ENCODE peak calls at places on chromosomes 7 and 10, in five cellular contexts. J is HCT116; I is heart left ventricle; H is hepatocyte; F is CD8-positive, alpha-beta T cell. E is an unnamed sample. For H3K36me3, the result is how much of the 10 kb centered on the place peaks cover.

GRCh38 chr7:20738517-20739481 is 47.9 kb downstream of the SP8 start:
- DNase-seq in J (no peak), I (no peak), H (peak), F (no peak), E (no peak)

GRCh38 chr7:82019538-82019937 is 249.7 kb upstream of the HGF start:
- DNase-seq in J (no peak), I (no peak), H (no peak), F (no peak), E (no peak)

GRCh38 chr10:133318494-133319127 is 9.9 kb downstream of the ZNF511 start:
- DNase-seq in J (no peak), I (no peak), H (peak), F (peak), E (no peak)

GRCh38 chr10:52313350-52314006 is 603 bp upstream of the DKK1 start:
- DNase-seq in J (peak), I (no peak), H (peak), F (no peak), E (no peak)

GRCh38 chr10:97376413-97376812 is 24.7 kb downstream of the RRP12 start:
- DNase-seq in J (no peak), I (no peak), H (no peak), F (no peak), E (no peak)

GRCh38 chr10:97411411-97411810 is 10.3 kb upstream of the RRP12 start:
- DNase-seq in J (no peak), I (no peak), H (no peak), F (no peak), E (no peak)

GRCh38 chr7:136857573-136857972 is 10.9 kb upstream of the CHRM2 start:
- DNase-seq in J (no peak), I (no peak), H (peak), F (no peak), E (no peak)

GRCh38 chr10:1183746-1184145 is 127.6 kb downstream of the WDR37 start:
- DNase-seq in J (no peak), I (no peak), H (no peak), F (no peak), E (no peak)

GRCh38 chr7:30771859-30772429 is 727 bp downstream of the MINDY4 start:
- DNase-seq in J (no peak), I (no peak), H (no peak), F (no peak), E (no peak)

GRCh38 chr10:16986406-16987128 is 143.0 kb downstream of the CUBN start:
- DNase-seq in J (no peak), I (no peak), H (no peak), F (no peak), E (no peak)

GRCh38 chr10:62734781-62735463 is 69.6 kb upstream of the ADO start:
- DNase-seq in J (no peak), I (no peak), H (no peak), F (no peak), E (no peak)

GRCh38 chr10:6033954-6034353 is 28.2 kb downstream of the IL2RA start:
- DNase-seq in J (no peak), I (peak), H (no peak), F (no peak), E (no peak)

GRCh38 chr7:46072722-46073121 is 151.7 kb upstream of the IGFBP3 start:
- DNase-seq in J (no peak), I (no peak), H (no peak), F (no peak), E (no peak)

GRCh38 chr10:98400482-98400881 is 14.5 kb downstream of the PYROXD2 start:
- DNase-seq in J (no peak), I (no peak), H (no peak), F (no peak), E (no peak)

GRCh38 chr7:116591202-116592040 is 66.6 kb downstream of the CAV1 start:
- DNase-seq in J (peak), I (no peak), H (peak), F (no peak), E (no peak)

GRCh38 chr10:13563481-13564445 is 23.0 kb upstream of the PRPF18 start:
- DNase-seq in J (no peak), I (no peak), H (no peak), F (no peak), E (no peak)

GRCh38 chr7:77348371-77348813 is 67.8 kb downstream of the GSAP start:
- DNase-seq in J (no peak), I (peak), H (no peak), F (no peak), E (no peak)

GRCh38 chr7:149716007-149716931 is 57.1 kb downstream of the ZNF467 start:
- DNase-seq in J (no peak), I (no peak), H (no peak), F (no peak), E (no peak)

GRCh38 chr10:44982114-44982460 is 3.5 kb upstream of the DEPP1 start:
- DNase-seq in J (no peak), I (peak), H (no peak), F (no peak), E (no peak)

GRCh38 chr7:27994639-27995038 is 186.0 kb downstream of the JAZF1 start:
- DNase-seq in J (no peak), I (no peak), H (no peak), F (no peak), E (no peak)

GRCh38 chr7:2540133-2540532 is 15.2 kb downstream of the BRAT1 start:
- DNase-seq in J (no peak), I (no peak), H (no peak), F (no peak), E (no peak)

GRCh38 chr7:66950763-66951162 is 29.7 kb downstream of the TMEM248 start:
- DNase-seq in J (no peak), I (no peak), H (no peak), F (no peak), E (no peak)

GRCh38 chr10:75399461-75400162 is 2.0 kb downstream of the ZNF503 start:
- DNase-seq in J (no peak), I (peak), H (peak), F (peak), E (peak)

GRCh38 chr7:124698964-124699363 is 66.6 kb downstream of the GPR37 start:
- DNase-seq in J (no peak), I (no peak), H (no peak), F (no peak), E (no peak)

GRCh38 chr10:103458720-103459119 is at the start of gene CALHM1:
- DNase-seq in J (no peak), I (no peak), H (peak), F (no peak), E (no peak)

GRCh38 chr10:124867304-124867703 is 65.7 kb downstream of the ABRAXAS2 start:
- DNase-seq in J (no peak), I (no peak), H (no peak), F (no peak), E (no peak)

GRCh38 chr10:48636901-48637300 is 32.0 kb upstream of the ARHGAP22 start:
- DNase-seq in J (no peak), I (no peak), H (no peak), F (no peak), E (no peak)

GRCh38 chr10:49347342-49347741 is 48.4 kb downstream of the C10orf71 start:
- DNase-seq in J (no peak), I (no peak), H (no peak), F (no peak), E (no peak)

GRCh38 chr7:106793015-106793651 is 71.9 kb upstream of the PIK3CG start:
- DNase-seq in J (peak), I (no peak), H (peak), F (peak), E (no peak)

GRCh38 chr10:70106958-70107791 is 25.4 kb downstream of the AIFM2 start:
- DNase-seq in J (no peak), I (no peak), H (no peak), F (no peak), E (no peak)

GRCh38 chr10:66809402-66809801 is 116.4 kb upstream of the LRRTM3 start:
- DNase-seq in J (no peak), I (no peak), H (no peak), F (no peak), E (no peak)

GRCh38 chr10:62594093-62594520 is 210.4 kb upstream of the ADO start:
- DNase-seq in J (peak), I (peak), H (peak), F (peak), E (peak)

GRCh38 chr10:24209421-24209770 is 458 bp downstream of the KIAA1217 start:
- DNase-seq in J (no peak), I (no peak), H (peak), F (no peak), E (no peak)

GRCh38 chr7:44978511-44979366 is at the start of gene MYO1G:
- DNase-seq in J (no peak), I (peak), H (no peak), F (peak), E (no peak)

GRCh38 chr7:38660427-38661099 is 29.4 kb upstream of the AMPH start:
- DNase-seq in J (peak), I (no peak), H (peak), F (no peak), E (no peak)

GRCh38 chr7:24492576-24492975 is 80.7 kb upstream of the PALS2 start:
- DNase-seq in J (no peak), I (no peak), H (no peak), F (no peak), E (no peak)

GRCh38 chr10:99562631-99563030 is 29.9 kb downstream of the NKX2-3 start:
- DNase-seq in J (no peak), I (no peak), H (no peak), F (no peak), E (no peak)

GRCh38 chr7:96832107-96832506 is 122.5 kb upstream of the SEM1 start:
- DNase-seq in J (no peak), I (no peak), H (no peak), F (no peak), E (no peak)

GRCh38 chr7:90629306-90629918 is 33.3 kb downstream of the CDK14 start:
- DNase-seq in J (peak), I (no peak), H (peak), F (no peak), E (no peak)

GRCh38 chr7:134574322-134574721 is 25.4 kb downstream of the AKR1B15 start:
- DNase-seq in J (no peak), I (no peak), H (no peak), F (no peak), E (no peak)

GRCh38 chr10:96077181-96077580 is 33.8 kb downstream of the CCNJ start:
- DNase-seq in J (no peak), I (no peak), H (no peak), F (no peak), E (no peak)

GRCh38 chr10:96075977-96076376 is 32.6 kb downstream of the CCNJ start:
- DNase-seq in J (no peak), I (no peak), H (no peak), F (no peak), E (no peak)

GRCh38 chr10:96072673-96073072 is 29.3 kb downstream of the CCNJ start:
- DNase-seq in J (peak), I (no peak), H (no peak), F (no peak), E (no peak)

GRCh38 chr10:96073722-96074121 is 30.3 kb downstream of the CCNJ start:
- DNase-seq in J (peak), I (no peak), H (no peak), F (no peak), E (no peak)
- TF ChIP-seq CTCF in J (no peak), I (no peak), H (no peak), F (no peak), E (no peak)

DNA sequence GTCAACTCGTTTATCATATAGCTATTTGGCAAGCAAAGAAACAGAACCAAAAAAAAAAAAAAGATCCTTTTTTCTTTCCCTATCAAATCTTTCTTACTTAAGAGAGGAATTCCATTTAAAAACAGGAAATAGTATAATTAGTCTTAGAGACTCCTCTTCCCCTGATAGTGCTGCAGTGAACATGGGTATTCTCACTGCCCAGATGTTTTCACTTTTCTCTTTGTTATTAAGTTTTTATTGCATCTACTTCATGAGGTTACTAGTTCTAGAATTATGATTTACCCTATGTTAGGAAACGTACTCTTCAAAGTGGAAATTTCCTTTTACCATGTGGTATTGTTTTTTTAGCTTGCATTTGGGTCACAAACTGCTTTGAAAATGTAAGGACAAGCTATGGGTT is 8.5 kb downstream of the CASP2 start:
- DNase-seq in J (no peak), I (no peak), H (no peak), F (no peak), E (no peak)
- H3K27ac ChIP-seq in J (no peak), I (no peak), H (peak), F (no peak), E (no peak)

GRCh38 chr10:3107426-3107961 is 40.1 kb downstream of the PFKP start:
- DNase-seq in J (no peak), I (peak), H (no peak), F (no peak), E (peak)
- H3K36me3 ChIP-seq in J (half or more), I (half or more), H (under half), F (half or more), E (under half)

DNA sequence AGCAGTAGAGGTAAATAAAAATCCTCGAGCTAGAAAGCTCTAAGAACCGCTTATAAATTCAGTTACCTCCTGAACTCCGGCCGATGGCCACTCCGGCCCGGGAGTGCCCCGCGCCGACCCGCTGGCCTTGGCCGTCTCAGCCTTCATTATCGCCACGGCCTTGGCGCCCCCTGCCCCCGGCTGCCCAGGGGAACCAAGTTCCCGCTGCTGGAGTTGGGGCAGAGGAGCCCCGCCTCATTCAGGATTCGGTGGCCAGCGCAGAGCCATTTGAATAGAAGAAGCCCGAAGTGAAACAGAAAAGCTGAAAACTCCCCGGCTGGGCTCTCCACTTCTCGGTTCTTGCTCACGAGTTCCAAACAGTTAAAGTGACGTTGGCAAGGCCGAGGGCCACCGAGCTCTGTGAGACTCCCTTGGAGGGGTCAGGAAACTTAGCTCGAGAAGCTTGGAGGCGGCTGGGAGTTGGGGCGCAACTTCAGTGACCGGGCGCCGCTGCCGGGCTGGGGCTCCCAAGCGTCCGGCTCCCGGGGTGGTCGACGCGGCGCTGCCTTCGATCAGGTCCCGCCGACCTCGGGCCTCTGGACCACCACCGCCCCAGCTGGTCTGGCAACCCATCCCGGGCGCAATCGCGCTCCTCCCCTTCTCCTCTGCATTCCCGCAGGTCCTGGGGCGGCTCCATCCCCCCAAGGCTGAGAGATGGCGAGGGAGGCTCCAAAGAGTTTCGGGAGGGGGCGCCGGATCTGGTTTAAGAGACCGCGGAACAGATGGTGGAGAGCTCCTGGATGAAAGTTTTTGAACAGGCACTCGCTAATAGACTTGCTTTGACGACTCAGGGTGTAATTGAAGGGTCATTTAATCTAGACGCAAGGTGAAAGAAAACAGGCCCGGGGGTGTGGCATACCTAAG is 5.8 kb upstream of the FEZF1 start:
- DNase-seq in J (no peak), I (no peak), H (peak), F (no peak), E (no peak)
- TF ChIP-seq CTCF in J (no peak), I (no peak), H (no peak), F (no peak), E (no peak)

DNA sequence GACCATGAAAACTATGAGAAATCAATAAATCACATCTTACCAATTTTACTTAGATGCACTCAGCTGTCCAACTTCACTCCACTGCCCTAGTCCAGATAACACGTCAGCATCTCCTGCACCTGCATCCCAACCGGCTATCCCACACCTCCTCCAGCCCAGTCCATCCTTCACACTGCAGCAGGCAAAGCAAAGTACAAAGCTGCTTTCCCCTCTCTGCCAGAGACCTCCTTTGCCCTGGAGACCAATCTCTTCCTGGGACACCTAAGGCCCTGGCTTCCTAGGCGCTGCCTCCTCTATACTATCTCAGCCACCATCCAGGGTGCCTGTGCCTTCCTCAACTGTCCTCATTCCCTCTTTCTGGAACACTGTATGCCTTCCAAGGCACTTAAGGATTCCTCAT is 90.3 kb upstream of the DDC start:
- DNase-seq in J (no peak), I (no peak), H (no peak), F (no peak), E (no peak)
- H3K27ac ChIP-seq in J (no peak), I (peak), H (no peak), F (no peak), E (no peak)

GRCh38 chr7:121032645-121033460 is 44.3 kb downstream of the CPED1 start:
- DNase-seq in J (no peak), I (no peak), H (no peak), F (no peak), E (no peak)

GRCh38 chr7:121027761-121028681 is 39.5 kb downstream of the CPED1 start:
- DNase-seq in J (no peak), I (no peak), H (no peak), F (no peak), E (no peak)

GRCh38 chr7:121026577-121027111 is 38.1 kb downstream of the CPED1 start:
- DNase-seq in J (no peak), I (no peak), H (no peak), F (no peak), E (no peak)

GRCh38 chr7:121029302-121029701 is 40.8 kb downstream of the CPED1 start:
- DNase-seq in J (no peak), I (no peak), H (no peak), F (no peak), E (no peak)

GRCh38 chr7:121030308-121030707 is 41.8 kb downstream of the CPED1 start:
- DNase-seq in J (no peak), I (no peak), H (no peak), F (no peak), E (no peak)
- H3K36me3 ChIP-seq in J (under half), I (under half), H (under half), F (under half), E (under half)

DNA sequence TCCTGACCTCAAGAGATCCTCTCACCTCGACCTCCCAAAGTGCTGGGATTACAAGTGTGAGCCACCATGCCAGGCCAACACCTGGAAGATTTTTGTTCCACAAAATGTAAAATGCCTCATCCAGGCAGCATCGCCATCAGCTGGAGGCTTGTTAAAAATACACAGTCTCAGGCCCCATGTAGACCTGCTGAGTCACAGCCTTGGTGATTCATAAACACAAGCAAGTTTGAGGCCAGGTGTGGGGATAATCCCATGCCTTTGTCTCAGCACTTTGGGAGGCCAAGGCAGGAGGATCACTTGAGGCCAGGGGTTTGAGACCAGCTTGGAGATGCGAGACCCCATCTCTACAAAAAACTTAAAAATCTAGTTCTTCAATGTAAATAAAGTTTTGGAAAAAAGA is 49.1 kb upstream of the FOXK1 start:
- DNase-seq in J (peak), I (no peak), H (no peak), F (no peak), E (no peak)
- TF ChIP-seq CTCF in J (no peak), I (no peak), H (no peak), F (no peak), E (no peak)

E was measured in tibial nerve.